ENCODE peak calls at places on chromosomes 6 and 20, in seven cellular contexts. One of them, this sample, is unnamed.

GRCh38 chr6:84361372-84362179 is 134.1 kb upstream of the CEP162 start:
- DNase-seq in mesenchymal stem cell: no peak
- DNase-seq in H9: no peak
- DNase-seq in mesendoderm: no peak
- DNase-seq in H1: no peak
- DNase-seq in neuronal stem cell: no peak
- DNase-seq in trophoblast cell: no peak
- DNase-seq in this sample: no peak

GRCh38 chr6:77389402-77389801 is 73.9 kb downstream of the HTR1B start:
- DNase-seq in neuronal stem cell: no peak
- DNase-seq in mesendoderm: no peak
- DNase-seq in H9: no peak
- DNase-seq in H1: no peak
- DNase-seq in mesenchymal stem cell: no peak
- DNase-seq in trophoblast cell: no peak
- DNase-seq in this sample: no peak

GRCh38 chr6:18022398-18023231 is 35.2 kb upstream of the KIF13A start:
- DNase-seq in mesendoderm: peak
- DNase-seq in neuronal stem cell: peak
- DNase-seq in H9: peak
- DNase-seq in mesenchymal stem cell: no peak
- DNase-seq in H1: no peak
- DNase-seq in trophoblast cell: peak
- DNase-seq in this sample: peak

GRCh38 chr20:38986663-38987062 is 24.5 kb downstream of the DHX35 start:
- DNase-seq in trophoblast cell: no peak
- DNase-seq in mesendoderm: no peak
- DNase-seq in mesenchymal stem cell: peak
- DNase-seq in H9: no peak
- DNase-seq in neuronal stem cell: no peak
- DNase-seq in H1: no peak
- DNase-seq in this sample: no peak

GRCh38 chr6:46799657-46800056 is 6.5 kb downstream of the MEP1A start:
- DNase-seq in trophoblast cell: no peak
- DNase-seq in H1: no peak
- DNase-seq in mesendoderm: no peak
- DNase-seq in mesenchymal stem cell: no peak
- DNase-seq in neuronal stem cell: no peak
- DNase-seq in H9: no peak
- DNase-seq in this sample: no peak

GRCh38 chr20:46253391-46253790 is 54.9 kb downstream of the CDH22 start:
- DNase-seq in H9: peak
- DNase-seq in neuronal stem cell: no peak
- DNase-seq in H1: no peak
- DNase-seq in mesendoderm: peak
- DNase-seq in mesenchymal stem cell: no peak
- DNase-seq in trophoblast cell: no peak
- DNase-seq in this sample: no peak

GRCh38 chr6:112216699-112217551 is 37.4 kb downstream of the LAMA4 start:
- DNase-seq in H9: no peak
- DNase-seq in mesenchymal stem cell: peak
- DNase-seq in H1: no peak
- DNase-seq in neuronal stem cell: no peak
- DNase-seq in mesendoderm: peak
- DNase-seq in trophoblast cell: peak
- DNase-seq in this sample: peak

GRCh38 chr6:63635563-63636515 is at the start of gene PHF3:
- DNase-seq in H1: peak
- DNase-seq in H9: peak
- DNase-seq in mesenchymal stem cell: peak
- DNase-seq in mesendoderm: peak
- DNase-seq in neuronal stem cell: peak
- DNase-seq in trophoblast cell: peak
- DNase-seq in this sample: peak

GRCh38 chr20:34527016-34527415 is 10.8 kb downstream of the DYNLRB1 start:
- DNase-seq in neuronal stem cell: no peak
- DNase-seq in H9: no peak
- DNase-seq in H1: no peak
- DNase-seq in trophoblast cell: no peak
- DNase-seq in mesenchymal stem cell: no peak
- DNase-seq in mesendoderm: no peak
- DNase-seq in this sample: no peak

GRCh38 chr6:113719056-113719455 is 138.1 kb upstream of the MARCKS start:
- DNase-seq in neuronal stem cell: no peak
- DNase-seq in mesenchymal stem cell: peak
- DNase-seq in mesendoderm: peak
- DNase-seq in H9: no peak
- DNase-seq in trophoblast cell: peak
- DNase-seq in H1: no peak
- DNase-seq in this sample: peak

GRCh38 chr6:135195045-135195444 is 13.9 kb downstream of the MYB start:
- DNase-seq in trophoblast cell: no peak
- DNase-seq in neuronal stem cell: no peak
- DNase-seq in H9: no peak
- DNase-seq in mesendoderm: no peak
- DNase-seq in H1: no peak
- DNase-seq in mesenchymal stem cell: no peak
- DNase-seq in this sample: no peak

GRCh38 chr6:16723833-16724232 is 37.4 kb downstream of the ATXN1 start:
- DNase-seq in H1: no peak
- DNase-seq in neuronal stem cell: no peak
- DNase-seq in mesenchymal stem cell: peak
- DNase-seq in trophoblast cell: peak
- DNase-seq in H9: peak
- DNase-seq in mesendoderm: peak
- DNase-seq in this sample: peak

GRCh38 chr6:147106759-147107401 is 97.3 kb upstream of the STXBP5 start:
- DNase-seq in mesendoderm: no peak
- DNase-seq in neuronal stem cell: no peak
- DNase-seq in mesenchymal stem cell: peak
- DNase-seq in trophoblast cell: peak
- DNase-seq in H1: no peak
- DNase-seq in H9: no peak
- DNase-seq in this sample: peak

GRCh38 chr6:43630980-43631619 is 2.0 kb upstream of the GTPBP2 start:
- DNase-seq in H1: no peak
- DNase-seq in mesendoderm: no peak
- DNase-seq in trophoblast cell: no peak
- DNase-seq in H9: no peak
- DNase-seq in neuronal stem cell: no peak
- DNase-seq in mesenchymal stem cell: no peak
- DNase-seq in this sample: no peak

GRCh38 chr6:109197061-109197460 is 101.8 kb downstream of the CEP57L1 start:
- DNase-seq in H1: no peak
- DNase-seq in H9: no peak
- DNase-seq in trophoblast cell: no peak
- DNase-seq in neuronal stem cell: no peak
- DNase-seq in mesenchymal stem cell: no peak
- DNase-seq in mesendoderm: no peak
- DNase-seq in this sample: no peak

GRCh38 chr6:24740861-24741260 is 21.9 kb upstream of the C6orf62 start:
- DNase-seq in H1: no peak
- DNase-seq in H9: no peak
- DNase-seq in trophoblast cell: no peak
- DNase-seq in mesendoderm: no peak
- DNase-seq in mesenchymal stem cell: no peak
- DNase-seq in neuronal stem cell: no peak
- DNase-seq in this sample: peak

DNA sequence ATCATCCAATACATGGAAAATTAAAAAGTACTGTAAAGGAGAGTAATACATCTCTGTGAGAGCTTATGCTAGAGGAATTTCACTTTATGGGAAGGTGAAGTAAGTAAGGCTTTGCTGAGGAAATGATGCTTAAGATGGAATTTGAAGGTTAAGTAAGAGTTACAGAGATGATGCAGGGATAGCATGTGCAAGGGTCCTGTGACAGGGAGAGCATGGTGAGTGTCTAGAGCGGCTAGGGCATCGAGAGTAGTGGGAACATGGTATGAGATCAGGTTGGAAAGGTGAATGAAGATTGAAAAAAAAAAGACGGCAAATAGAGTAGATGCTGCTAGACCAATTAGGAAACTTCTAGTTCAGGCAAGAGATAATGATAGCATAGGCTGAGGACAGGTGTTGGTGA is 14.8 kb downstream of the PM20D2 start:
- DNase-seq in H1: no peak
- DNase-seq in mesendoderm: no peak
- DNase-seq in neuronal stem cell: no peak
- DNase-seq in mesenchymal stem cell: no peak
- DNase-seq in trophoblast cell: no peak
- DNase-seq in H9: no peak
- DNase-seq in this sample: no peak
- H2AK5ac ChIP-seq in H1: no peak
- H2AK5ac ChIP-seq in mesendoderm: no peak
- H2AK5ac ChIP-seq in neuronal stem cell: no peak
- H2AK5ac ChIP-seq in mesenchymal stem cell: no peak
- H2AK5ac ChIP-seq in trophoblast cell: no peak
- H2AK5ac ChIP-seq in H9: no peak
- H2AK5ac ChIP-seq in this sample: no peak

GRCh38 chr6:157270916-157271315 is 52.4 kb downstream of the TMEM242 start:
- DNase-seq in neuronal stem cell: no peak
- DNase-seq in mesenchymal stem cell: no peak
- DNase-seq in H1: no peak
- DNase-seq in trophoblast cell: no peak
- DNase-seq in H9: no peak
- DNase-seq in mesendoderm: no peak
- DNase-seq in this sample: no peak

GRCh38 chr6:157270308-157270707 is 53.0 kb downstream of the TMEM242 start:
- DNase-seq in mesenchymal stem cell: no peak
- DNase-seq in H1: no peak
- DNase-seq in trophoblast cell: no peak
- DNase-seq in neuronal stem cell: no peak
- DNase-seq in mesendoderm: no peak
- DNase-seq in H9: peak
- DNase-seq in this sample: no peak

GRCh38 chr6:157271911-157272310 is 51.4 kb downstream of the TMEM242 start:
- DNase-seq in trophoblast cell: no peak
- DNase-seq in H9: no peak
- DNase-seq in neuronal stem cell: no peak
- DNase-seq in mesenchymal stem cell: no peak
- DNase-seq in H1: no peak
- DNase-seq in mesendoderm: no peak
- DNase-seq in this sample: no peak

GRCh38 chr6:157272372-157272771 is 50.9 kb downstream of the TMEM242 start:
- DNase-seq in H1: no peak
- DNase-seq in H9: no peak
- DNase-seq in neuronal stem cell: no peak
- DNase-seq in trophoblast cell: no peak
- DNase-seq in mesendoderm: no peak
- DNase-seq in mesenchymal stem cell: no peak
- DNase-seq in this sample: no peak

DNA sequence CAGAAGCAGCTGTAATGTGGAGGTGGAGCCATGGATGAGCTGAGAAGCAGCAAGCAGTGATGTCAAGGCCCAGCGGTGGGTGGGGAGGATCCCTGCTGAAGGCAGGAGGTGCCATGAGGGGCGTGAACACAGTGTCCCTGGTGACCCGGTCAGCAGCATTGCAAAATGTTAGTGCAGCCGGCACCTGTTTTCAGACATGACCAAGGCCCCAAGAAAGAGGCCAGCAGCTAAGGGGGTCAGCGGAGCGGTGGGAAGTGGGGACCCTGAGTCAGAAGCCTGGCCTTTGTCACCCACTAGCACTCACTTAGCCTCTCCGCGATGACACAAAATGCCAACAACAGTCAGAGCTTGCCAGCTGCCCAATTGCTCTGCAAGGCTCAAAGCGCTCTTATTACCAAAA is 51.9 kb downstream of the TMEM242 start:
- DNase-seq in H9: no peak
- DNase-seq in mesendoderm: no peak
- DNase-seq in mesenchymal stem cell: no peak
- DNase-seq in trophoblast cell: no peak
- DNase-seq in H1: no peak
- DNase-seq in neuronal stem cell: no peak
- DNase-seq in this sample: no peak
- H2AK5ac ChIP-seq in H9: no peak
- H2AK5ac ChIP-seq in mesendoderm: no peak
- H2AK5ac ChIP-seq in mesenchymal stem cell: no peak
- H2AK5ac ChIP-seq in trophoblast cell: no peak
- H2AK5ac ChIP-seq in H1: no peak
- H2AK5ac ChIP-seq in neuronal stem cell: no peak
- H2AK5ac ChIP-seq in this sample: no peak

GRCh38 chr6:160756021-160756420 is 54.0 kb downstream of the PLG start:
- DNase-seq in mesendoderm: no peak
- DNase-seq in H1: no peak
- DNase-seq in neuronal stem cell: no peak
- DNase-seq in mesenchymal stem cell: no peak
- DNase-seq in trophoblast cell: no peak
- DNase-seq in H9: no peak
- DNase-seq in this sample: no peak
- H2AK5ac ChIP-seq in mesendoderm: no peak
- H2AK5ac ChIP-seq in H1: no peak
- H2AK5ac ChIP-seq in neuronal stem cell: no peak
- H2AK5ac ChIP-seq in mesenchymal stem cell: no peak
- H2AK5ac ChIP-seq in trophoblast cell: no peak
- H2AK5ac ChIP-seq in H9: no peak
- H2AK5ac ChIP-seq in this sample: no peak

GRCh38 chr20:50230184-50230583 is 39.6 kb downstream of the CEBPB start:
- DNase-seq in H9: no peak
- DNase-seq in H1: no peak
- DNase-seq in neuronal stem cell: no peak
- DNase-seq in mesendoderm: no peak
- DNase-seq in trophoblast cell: no peak
- DNase-seq in mesenchymal stem cell: no peak
- DNase-seq in this sample: no peak
- H2AK5ac ChIP-seq in H9: no peak
- H2AK5ac ChIP-seq in H1: no peak
- H2AK5ac ChIP-seq in neuronal stem cell: no peak
- H2AK5ac ChIP-seq in mesendoderm: no peak
- H2AK5ac ChIP-seq in trophoblast cell: no peak
- H2AK5ac ChIP-seq in mesenchymal stem cell: no peak
- H2AK5ac ChIP-seq in this sample: peak

DNA sequence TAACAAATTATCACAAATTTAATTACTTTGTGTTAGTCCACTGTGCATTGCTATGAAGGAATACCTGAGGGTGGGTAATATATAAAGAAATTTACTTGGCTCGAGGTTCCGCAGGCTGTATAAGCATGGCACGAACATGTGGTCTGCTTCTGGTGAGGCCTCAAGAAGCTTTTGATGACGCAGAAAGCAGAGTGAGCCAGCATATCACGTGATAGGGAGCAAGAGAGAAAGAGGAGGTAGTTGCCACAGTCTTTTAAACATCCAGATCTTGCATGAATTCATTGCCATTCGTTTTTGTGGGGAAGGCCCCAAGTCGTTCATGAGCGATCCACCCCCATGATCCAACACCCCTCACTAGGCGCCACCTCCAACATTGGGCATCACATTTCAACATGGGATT is 733.7 kb downstream of the GRIK2 start:
- DNase-seq in mesendoderm: peak
- DNase-seq in neuronal stem cell: no peak
- DNase-seq in trophoblast cell: no peak
- DNase-seq in mesenchymal stem cell: no peak
- DNase-seq in H1: no peak
- DNase-seq in H9: no peak
- DNase-seq in this sample: no peak
- H2AK5ac ChIP-seq in mesendoderm: no peak
- H2AK5ac ChIP-seq in neuronal stem cell: no peak
- H2AK5ac ChIP-seq in trophoblast cell: no peak
- H2AK5ac ChIP-seq in mesenchymal stem cell: no peak
- H2AK5ac ChIP-seq in H1: no peak
- H2AK5ac ChIP-seq in H9: no peak
- H2AK5ac ChIP-seq in this sample: no peak

GRCh38 chr6:136971609-136972008 is 49.5 kb downstream of the SLC35D3 start:
- DNase-seq in H9: no peak
- DNase-seq in trophoblast cell: peak
- DNase-seq in mesendoderm: no peak
- DNase-seq in neuronal stem cell: no peak
- DNase-seq in mesenchymal stem cell: no peak
- DNase-seq in H1: no peak
- DNase-seq in this sample: no peak
- H2AK5ac ChIP-seq in H9: no peak
- H2AK5ac ChIP-seq in trophoblast cell: no peak
- H2AK5ac ChIP-seq in mesendoderm: no peak
- H2AK5ac ChIP-seq in neuronal stem cell: no peak
- H2AK5ac ChIP-seq in mesenchymal stem cell: no peak
- H2AK5ac ChIP-seq in H1: no peak
- H2AK5ac ChIP-seq in this sample: no peak